ENCODE peak calls at places on chromosomes 2 and 18, in ten cellular contexts. M, G, F, U, D, E, S, N, H and V are unnamed samples.

GRCh38 chr2:158841839-158842238 is 46.7 kb downstream of the DAPL1 start:
- DNase-seq in E (no peak), N (peak), D (peak), U (no peak), H (no peak), F (peak), S (no peak), M (no peak), G (no peak), V (no peak)

GRCh38 chr2:225017713-225018112 is 24.6 kb downstream of the DOCK10 start:
- DNase-seq in H (no peak), M (no peak), G (no peak), E (no peak), F (no peak), N (no peak), S (no peak), U (no peak), D (peak), V (no peak)

GRCh38 chr2:169478339-169478738 is 955 bp upstream of the BBS5 start:
- DNase-seq in H (no peak), G (no peak), N (no peak), M (no peak), U (no peak), E (no peak), F (peak), D (peak), S (no peak), V (no peak)

GRCh38 chr2:234243871-234244565 is 193.5 kb downstream of the SPP2 start:
- DNase-seq in M (no peak), F (no peak), D (peak), H (no peak), S (no peak), U (no peak), E (no peak), N (peak), G (no peak), V (no peak)

GRCh38 chr18:78729099-78729467 is 250.5 kb upstream of the SALL3 start:
- DNase-seq in F (no peak), U (no peak), S (no peak), E (no peak), G (no peak), D (no peak), M (no peak), H (no peak), N (no peak), V (no peak)

GRCh38 chr2:109527846-109528705 is 85.7 kb downstream of the SEPTIN10 start:
- DNase-seq in S (no peak), G (no peak), U (peak), H (no peak), M (no peak), E (no peak), F (no peak), D (no peak), N (no peak), V (no peak)

GRCh38 chr2:120470041-120470716 is 124.2 kb downstream of the INHBB start:
- DNase-seq in H (no peak), G (peak), M (peak), D (peak), S (no peak), N (peak), U (peak), E (no peak), F (peak), V (no peak)

GRCh38 chr2:10375570-10376266 is 72.4 kb downstream of the ODC1 start:
- DNase-seq in S (peak), F (no peak), U (no peak), D (no peak), H (no peak), G (no peak), M (no peak), N (no peak), E (no peak), V (peak)

GRCh38 chr2:18169121-18169786 is 290.8 kb downstream of the KCNS3 start:
- DNase-seq in U (no peak), G (no peak), S (no peak), M (no peak), H (peak), F (no peak), N (no peak), E (no peak), D (no peak), V (no peak)

DNA sequence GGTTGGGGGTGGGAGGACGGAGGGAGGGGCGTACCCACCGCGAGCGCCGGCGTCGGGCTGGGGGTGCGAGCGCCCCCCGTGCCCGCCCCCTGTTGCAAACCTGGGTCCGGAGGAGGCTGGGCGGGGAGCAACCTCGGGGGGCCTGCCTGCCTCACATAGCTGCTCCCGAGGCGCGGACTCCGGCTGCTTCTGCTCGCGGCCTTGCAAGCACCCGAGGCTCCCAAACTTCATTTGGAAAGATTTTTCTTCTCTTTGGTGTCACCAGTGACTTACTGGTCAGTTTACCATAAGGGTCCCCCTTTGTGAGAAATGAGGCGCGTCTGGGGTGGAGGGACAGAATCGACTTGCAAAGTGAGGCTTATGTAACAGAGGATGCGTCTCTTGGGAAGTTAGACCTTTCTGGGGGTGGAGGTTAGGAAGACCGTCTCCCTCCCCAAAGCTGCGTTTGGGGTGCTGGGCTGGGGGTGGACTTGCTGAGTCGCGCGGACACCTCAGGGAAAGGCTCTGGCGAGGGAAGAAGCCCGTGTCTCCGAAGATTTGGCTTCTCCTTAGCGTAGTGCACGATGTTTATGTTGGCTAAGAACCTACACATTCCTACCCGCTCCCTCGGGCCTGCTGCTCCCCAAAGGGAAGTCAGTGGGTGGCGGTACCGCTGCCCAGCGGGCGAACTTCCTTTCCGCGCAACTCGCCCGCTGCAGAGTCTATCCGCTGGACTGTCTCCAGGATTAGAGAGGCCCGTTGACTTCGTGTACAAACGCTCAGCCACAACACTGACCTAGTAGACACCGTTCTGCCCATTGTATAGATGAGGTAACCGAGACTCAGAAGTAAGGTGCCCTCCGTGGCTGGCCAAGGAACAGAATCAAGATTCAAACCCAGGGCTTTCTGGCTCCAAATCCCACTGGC is 575 bp downstream of the TMEM37 start:
- DNase-seq in M (no peak), H (peak), N (peak), S (no peak), F (peak), D (peak), G (no peak), E (no peak), U (no peak), V (peak)
- TF ChIP-seq CTCF in M (no peak), H (no peak), N (no peak), S (no peak), F (no peak), D (no peak), G (no peak), E (no peak), U (no peak), V (no peak)

GRCh38 chr2:43454791-43455190 is 141.0 kb downstream of the THADA start:
- DNase-seq in M (no peak), H (no peak), D (no peak), G (no peak), E (no peak), N (peak), F (no peak), U (no peak), S (no peak), V (no peak)
- TF ChIP-seq CTCF in M (no peak), H (no peak), D (no peak), G (no peak), E (no peak), N (no peak), F (no peak), U (no peak), S (no peak), V (no peak)

GRCh38 chr2:24164416-24164973 is 10.4 kb upstream of the FAM228A start:
- DNase-seq in H (peak), E (peak), F (peak), M (no peak), N (no peak), G (peak), U (no peak), D (peak), S (peak), V (peak)
- TF ChIP-seq CTCF in H (peak), E (peak), F (peak), M (peak), N (peak), G (peak), U (peak), D (peak), S (peak), V (peak)

GRCh38 chr2:181616715-181617114 is 40.2 kb downstream of the CERKL start:
- DNase-seq in E (no peak), S (no peak), F (no peak), D (no peak), H (no peak), M (no peak), U (no peak), G (no peak), N (no peak), V (no peak)
- TF ChIP-seq CTCF in E (no peak), S (no peak), F (no peak), D (no peak), H (no peak), M (no peak), U (no peak), G (no peak), N (no peak), V (no peak)

GRCh38 chr2:172072279-172072678 is 13.0 kb upstream of the DLX1 start:
- DNase-seq in H (no peak), F (no peak), G (no peak), S (no peak), U (no peak), E (no peak), D (no peak), N (no peak), M (no peak), V (no peak)
- TF ChIP-seq CTCF in H (no peak), F (no peak), G (no peak), S (no peak), U (no peak), E (no peak), D (no peak), N (no peak), M (no peak), V (no peak)

GRCh38 chr2:144152817-144153271 is 367.1 kb downstream of the ZEB2 start:
- DNase-seq in H (peak), S (no peak), U (no peak), D (peak), E (no peak), N (peak), M (peak), F (peak), G (no peak), V (no peak)
- TF ChIP-seq CTCF in H (no peak), S (no peak), U (no peak), D (peak), E (no peak), N (no peak), M (no peak), F (peak), G (no peak), V (no peak)

GRCh38 chr2:100237046-100237615 is 85.2 kb downstream of the LONRF2 start:
- DNase-seq in M (no peak), F (no peak), E (no peak), H (no peak), G (no peak), N (no peak), U (no peak), S (no peak), D (no peak), V (no peak)
- TF ChIP-seq CTCF in M (no peak), F (no peak), E (no peak), H (no peak), G (no peak), N (no peak), U (no peak), S (no peak), D (no peak), V (no peak)